ENCODE peak calls at places on chromosome 20, in ten cellular contexts. K, U, G, E, N, M, I, Z, Q and S are unnamed samples. For H3K36me3, the result is how much of the 10 kb centered on the place peaks cover.

GRCh38 chr20:34037121-34037520 is 43.4 kb downstream of the RALY start:
- DNase-seq in K (no peak), U (no peak), G (no peak), E (no peak), N (no peak), M (peak), I (peak), Z (no peak), Q (peak), S (no peak)

GRCh38 chr20:34112600-34113061 is 588 bp upstream of the EIF2S2 start:
- DNase-seq in K (peak), U (peak), G (peak), E (no peak), N (peak), M (peak), I (peak), Z (peak), Q (no peak), S (peak)

GRCh38 chr20:61924858-61925554 is 140.7 kb downstream of the TAF4 start:
- DNase-seq in K (no peak), U (no peak), G (no peak), E (no peak), N (peak), M (no peak), I (no peak), Z (no peak), Q (no peak), S (peak)

GRCh38 chr20:57265649-57266250 is 691 bp downstream of the BMP7 start:
- DNase-seq in K (peak), U (no peak), G (no peak), E (no peak), N (no peak), M (no peak), I (peak), Z (no peak), Q (no peak), S (peak)

GRCh38 chr20:7416382-7416781 is 523.9 kb downstream of the HAO1 start:
- DNase-seq in K (no peak), U (no peak), G (no peak), E (no peak), N (no peak), M (no peak), I (no peak), Z (no peak), Q (no peak), S (no peak)

GRCh38 chr20:39986231-39986904 is 702.7 kb downstream of the MAFB start:
- DNase-seq in K (peak), U (peak), G (peak), E (no peak), N (peak), M (peak), I (peak), Z (peak), Q (no peak), S (peak)

GRCh38 chr20:16530201-16530681 is 43.0 kb downstream of the KIF16B start:
- DNase-seq in K (no peak), U (peak), G (no peak), E (no peak), N (no peak), M (no peak), I (peak), Z (no peak), Q (no peak), S (no peak)

GRCh38 chr20:62294516-62294915 is 8.3 kb upstream of the ADRM1 start:
- DNase-seq in K (no peak), U (no peak), G (no peak), E (no peak), N (no peak), M (no peak), I (no peak), Z (no peak), Q (no peak), S (no peak)

GRCh38 chr20:49508435-49509199 is 26.1 kb upstream of the KCNB1 start:
- DNase-seq in K (peak), U (peak), G (no peak), E (no peak), N (no peak), M (no peak), I (peak), Z (no peak), Q (peak), S (no peak)

DNA sequence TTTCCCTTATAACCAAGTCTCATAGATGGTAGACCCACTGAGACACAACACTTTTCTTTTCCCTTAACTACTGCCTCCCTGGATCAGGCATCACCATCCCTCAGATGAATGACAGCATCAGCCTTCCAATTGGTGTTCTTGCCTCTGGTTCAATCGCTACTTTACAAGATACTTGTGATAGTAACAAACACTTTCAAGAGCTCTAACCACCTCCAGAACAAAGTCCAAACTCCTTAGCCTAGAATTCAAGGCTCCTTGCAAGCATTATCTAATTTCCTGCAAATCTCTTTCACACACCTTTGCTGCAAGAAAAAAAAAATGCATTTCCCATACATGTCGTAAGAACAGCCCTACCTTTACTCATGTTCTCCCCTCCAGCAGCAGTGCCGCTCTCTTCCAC is 33.1 kb downstream of the RALGAPA2 start:
- DNase-seq in K (no peak), U (no peak), G (no peak), E (no peak), N (no peak), M (no peak), I (no peak), Z (no peak), Q (no peak), S (no peak)
- H3K36me3 ChIP-seq in K (under half), U (under half), G (under half), E (under half), N (under half), M (under half), I (under half), Z (under half), Q (under half), S (under half)

GRCh38 chr20:37188787-37189186 is 9.4 kb upstream of the MROH8 start:
- DNase-seq in K (no peak), U (no peak), G (no peak), E (no peak), N (no peak), M (no peak), I (no peak), Z (no peak), Q (no peak), S (no peak)
- H3K36me3 ChIP-seq in K (under half), U (under half), G (under half), E (under half), N (under half), M (half or more), I (under half), Z (under half), Q (under half), S (under half)

DNA sequence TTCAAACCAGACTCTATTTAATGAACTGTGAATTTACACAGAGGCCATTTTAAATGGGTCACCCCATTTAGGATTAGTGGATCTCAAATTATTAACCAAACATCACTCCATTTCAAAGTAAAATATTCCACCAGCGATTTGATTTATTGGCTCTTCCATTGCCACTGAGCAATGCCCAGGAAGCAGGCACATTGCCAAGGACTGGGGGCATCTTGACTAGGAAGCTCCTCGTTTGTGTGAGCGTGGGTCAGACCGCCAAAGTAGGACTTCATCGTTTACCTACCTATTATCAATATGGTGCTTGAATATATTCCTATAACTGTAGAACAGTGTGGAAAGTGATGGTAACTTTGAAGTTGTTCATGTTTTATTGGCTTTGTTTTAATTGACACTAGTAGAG is 15.4 kb upstream of the NPEPL1 start:
- DNase-seq in K (no peak), U (no peak), G (no peak), E (no peak), N (no peak), M (no peak), I (no peak), Z (no peak), Q (no peak), S (no peak)
- H3K36me3 ChIP-seq in K (under half), U (under half), G (half or more), E (under half), N (half or more), M (half or more), I (under half), Z (under half), Q (under half), S (under half)

GRCh38 chr20:38072885-38073284 is 39.3 kb downstream of the RPRD1B start:
- DNase-seq in K (no peak), U (no peak), G (no peak), E (no peak), N (no peak), M (no peak), I (no peak), Z (no peak), Q (no peak), S (no peak)
- H3K36me3 ChIP-seq in K (under half), U (under half), G (under half), E (under half), N (half or more), M (half or more), I (under half), Z (under half), Q (under half), S (under half)

GRCh38 chr20:32435449-32436107 is 77.4 kb downstream of the ASXL1 start:
- DNase-seq in K (no peak), U (no peak), G (peak), E (no peak), N (no peak), M (no peak), I (no peak), Z (no peak), Q (no peak), S (no peak)

GRCh38 chr20:32436142-32436861 is 78.2 kb downstream of the ASXL1 start:
- DNase-seq in K (no peak), U (no peak), G (no peak), E (no peak), N (no peak), M (no peak), I (no peak), Z (no peak), Q (no peak), S (no peak)

GRCh38 chr20:32432277-32432676 is 74.1 kb downstream of the ASXL1 start:
- DNase-seq in K (no peak), U (no peak), G (no peak), E (no peak), N (no peak), M (no peak), I (no peak), Z (no peak), Q (no peak), S (no peak)

GRCh38 chr20:32433311-32434021 is 75.3 kb downstream of the ASXL1 start:
- DNase-seq in K (no peak), U (no peak), G (no peak), E (no peak), N (no peak), M (no peak), I (no peak), Z (no peak), Q (no peak), S (no peak)

DNA sequence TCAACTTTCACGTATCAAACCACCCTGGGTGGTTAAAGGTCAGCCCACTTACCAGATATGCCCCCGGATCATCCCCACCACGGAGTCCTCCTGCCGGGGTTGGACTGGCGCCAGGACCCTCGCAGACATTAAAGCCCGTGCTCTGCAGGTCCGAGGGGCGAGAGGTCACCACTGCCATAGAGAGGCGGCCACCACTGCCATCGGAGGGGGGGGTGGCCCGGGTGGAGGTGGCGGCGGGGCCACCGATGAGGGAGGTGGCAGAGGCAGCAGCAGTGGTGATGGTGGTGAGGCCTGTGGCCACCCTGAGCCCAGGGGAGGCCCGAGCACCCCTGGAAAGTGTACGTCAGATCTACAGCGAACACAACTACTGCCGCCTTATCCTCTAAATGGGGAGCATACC is 76.3 kb downstream of the ASXL1 start:
- DNase-seq in K (no peak), U (no peak), G (peak), E (no peak), N (no peak), M (no peak), I (no peak), Z (no peak), Q (no peak), S (peak)
- H3K36me3 ChIP-seq in K (under half), U (half or more), G (half or more), E (half or more), N (half or more), M (half or more), I (under half), Z (under half), Q (under half), S (half or more)

DNA sequence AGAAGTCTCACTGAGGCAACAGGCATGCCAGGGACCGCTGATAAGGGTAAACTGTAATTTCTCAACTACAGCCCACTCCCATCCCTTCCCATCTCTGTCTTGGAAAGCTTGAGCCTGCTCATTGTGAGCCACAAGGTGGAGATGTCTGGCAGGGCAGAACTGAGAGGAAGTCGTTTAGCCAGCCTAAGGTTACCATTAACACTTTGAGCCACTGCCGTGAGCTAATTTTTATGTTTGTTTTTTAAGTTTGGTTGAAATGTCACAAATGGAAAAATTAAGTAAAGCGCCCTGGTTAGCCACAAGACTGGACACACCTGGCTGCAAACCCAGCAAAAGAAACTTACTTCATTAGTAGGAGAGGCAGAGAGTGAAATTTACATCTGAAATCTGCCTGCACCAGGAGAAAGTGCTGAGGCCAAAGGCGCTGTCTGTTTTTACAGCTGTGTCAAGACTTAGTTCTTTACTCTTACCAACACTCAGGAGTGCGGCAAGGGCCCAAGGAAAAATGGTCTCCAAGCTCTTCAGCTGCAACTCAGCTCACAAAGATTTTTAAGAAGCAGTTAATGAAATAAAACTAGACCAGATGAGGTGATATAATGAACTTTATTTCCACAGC is 50.0 kb upstream of the FAM83C start:
- DNase-seq in K (peak), U (no peak), G (no peak), E (no peak), N (no peak), M (no peak), I (peak), Z (no peak), Q (no peak), S (no peak)
- H3K36me3 ChIP-seq in K (under half), U (under half), G (under half), E (under half), N (under half), M (under half), I (under half), Z (under half), Q (under half), S (under half)

DNA sequence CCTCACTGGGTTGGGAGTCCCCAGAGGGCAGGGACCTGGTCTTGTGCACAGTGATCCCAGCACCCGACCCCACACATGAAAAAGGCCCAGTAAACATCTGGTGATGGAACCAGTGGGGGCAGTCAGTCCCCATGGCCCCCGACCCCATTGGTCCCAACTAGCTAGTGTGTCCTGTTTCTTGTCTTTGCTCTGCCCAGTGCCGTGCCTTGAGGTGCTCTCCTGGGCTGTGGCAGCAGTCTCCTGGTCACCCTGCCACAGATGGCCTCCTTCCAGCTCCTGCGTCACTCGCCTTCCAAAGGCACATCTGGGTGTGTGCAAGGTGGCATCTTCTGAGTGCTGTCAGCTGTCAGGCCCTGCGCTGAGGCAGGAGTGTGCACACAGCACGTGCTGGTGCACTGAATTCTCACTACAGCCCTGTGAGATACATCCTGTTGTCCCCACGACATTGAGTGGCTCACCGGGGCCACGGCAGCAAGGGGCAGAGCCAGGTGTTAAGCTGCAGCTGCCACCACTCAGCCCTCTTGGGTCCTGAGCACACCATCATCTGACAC is 3.9 kb downstream of the NPEPL1 start:
- DNase-seq in K (no peak), U (no peak), G (no peak), E (no peak), N (peak), M (peak), I (no peak), Z (peak), Q (no peak), S (peak)
- H3K36me3 ChIP-seq in K (under half), U (under half), G (under half), E (under half), N (under half), M (half or more), I (under half), Z (under half), Q (under half), S (under half)